ENCODE peak calls at places on chromosomes 4 and X, in five cellular contexts. X, K, A, Y and J are unnamed samples.

GRCh38 chr4:153564630-153565525 is 98.7 kb downstream of the TMEM131L start:
- DNase-seq in X (peak; percentile 48), K (no peak), A (peak; percentile 49), Y (no peak), J (peak; percentile 76)

GRCh38 chrX:128518508-128518907 is 466.3 kb upstream of the ACTRT1 start:
- DNase-seq in X (no peak), K (no peak), A (peak; percentile 0), Y (no peak), J (no peak)

GRCh38 chr4:151204925-151205524 is 71.9 kb upstream of the PRSS48 start:
- DNase-seq in X (no peak), K (no peak), A (peak; percentile 49), Y (no peak), J (no peak)

GRCh38 chr4:51853027-51853682 is 10.2 kb downstream of the DCUN1D4 start:
- DNase-seq in X (peak; percentile 18), K (no peak), A (no peak), Y (no peak), J (no peak)

GRCh38 chrX:104211187-104211586 is 43.5 kb downstream of the ESX1 start:
- DNase-seq in X (no peak), K (no peak), A (no peak), Y (no peak), J (no peak)

GRCh38 chrX:50718791-50719190 is 95.2 kb downstream of the SHROOM4 start:
- DNase-seq in X (no peak), K (no peak), A (no peak), Y (no peak), J (no peak)

GRCh38 chrX:45344597-45344996 is 143.9 kb upstream of the DIPK2B start:
- DNase-seq in X (peak; percentile 87), K (no peak), A (peak; percentile 50), Y (no peak), J (peak; percentile 61)

GRCh38 chrX:54561622-54562021 is 31.6 kb downstream of the GNL3L start:
- DNase-seq in X (no peak), K (peak; percentile 5), A (no peak), Y (no peak), J (no peak)

GRCh38 chr4:77193511-77194236 is 36.7 kb downstream of the CCNG2 start:
- DNase-seq in X (no peak), K (peak; percentile 70), A (no peak), Y (no peak), J (no peak)

GRCh38 chr4:81607947-81608346 is 136.2 kb upstream of the RASGEF1B start:
- DNase-seq in X (no peak), K (no peak), A (no peak), Y (no peak), J (no peak)

GRCh38 chr4:2080429-2081300 is 21.5 kb downstream of the NAT8L start:
- DNase-seq in X (no peak), K (no peak), A (no peak), Y (peak; percentile 22), J (no peak)

GRCh38 chr4:146029147-146029546 is 90.5 kb upstream of the ZNF827 start:
- DNase-seq in X (peak; percentile 16), K (no peak), A (no peak), Y (no peak), J (no peak)

GRCh38 chr4:165207016-165207430 is 338 bp upstream of the KLHL2 start:
- DNase-seq in X (peak; percentile 32), K (no peak), A (no peak), Y (no peak), J (no peak)

GRCh38 chrX:129785160-129785947 is 5.6 kb downstream of the SASH3 start:
- DNase-seq in X (no peak), K (no peak), A (no peak), Y (no peak), J (no peak)
- H3K4me3 ChIP-seq in X (no peak overlapping the region), K (no peak overlapping the region), A (no peak overlapping the region), Y (no peak overlapping the region), J (no peak overlapping the region)

GRCh38 chr4:139838811-139839210 is 173.2 kb downstream of the MGST2 start:
- DNase-seq in X (no peak), K (no peak), A (peak; percentile 10), Y (no peak), J (no peak)
- TF ChIP-seq CTCF in X (no peak), K (no peak), A (no peak), Y (no peak), J (no peak)

GRCh38 chr4:54100607-54101189 is 735 bp downstream of the GSX2 start:
- DNase-seq in X (no peak), K (no peak), A (no peak), Y (no peak), J (no peak)

GRCh38 chr4:54102747-54103146 is 2.8 kb downstream of the GSX2 start:
- DNase-seq in X (no peak), K (no peak), A (no peak), Y (no peak), J (no peak)

GRCh38 chr4:54099959-54100606 is at the start of gene GSX2:
- DNase-seq in X (no peak), K (no peak), A (no peak), Y (no peak), J (no peak)

GRCh38 chr4:54103190-54103574 is 3.2 kb downstream of the GSX2 start:
- DNase-seq in X (no peak), K (no peak), A (no peak), Y (no peak), J (peak; percentile 52)

DNA sequence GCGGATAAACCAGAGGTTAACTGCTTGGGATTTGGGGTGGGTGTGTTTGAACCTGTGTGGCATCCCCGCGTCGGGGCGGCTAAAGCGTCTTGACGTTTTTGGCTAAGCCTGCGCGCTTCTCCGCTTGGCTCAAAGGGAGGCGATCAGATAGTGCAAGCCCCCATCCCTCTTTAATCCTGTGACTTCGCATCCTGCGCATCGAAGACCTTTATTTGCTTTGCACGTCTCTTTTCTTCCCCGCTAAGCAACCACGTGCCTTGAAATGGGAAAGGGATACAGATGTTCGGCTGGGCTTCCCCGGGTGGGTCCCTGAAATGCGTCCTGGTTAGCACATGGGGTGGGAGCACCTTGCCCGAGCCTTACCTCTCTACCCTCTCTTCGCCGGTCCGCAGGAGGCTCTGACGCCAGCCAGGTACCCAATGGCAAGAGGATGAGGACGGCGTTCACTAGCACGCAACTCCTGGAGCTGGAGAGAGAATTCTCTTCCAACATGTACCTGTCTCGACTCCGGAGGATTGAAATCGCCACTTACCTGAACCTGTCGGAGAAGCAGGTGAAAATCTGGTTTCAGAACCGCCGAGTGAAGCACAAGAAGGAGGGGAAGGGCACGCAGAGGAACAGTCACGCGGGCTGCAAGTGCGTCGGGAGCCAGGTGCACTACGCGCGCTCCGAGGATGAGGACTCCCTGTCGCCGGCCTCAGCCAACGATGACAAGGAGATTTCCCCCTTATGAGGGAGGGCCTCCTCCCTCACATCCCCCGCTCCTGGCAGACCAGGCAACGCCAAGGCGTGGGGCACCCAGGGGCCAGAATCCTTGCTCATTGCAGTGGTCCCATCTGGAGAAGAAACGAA is 1.5 kb downstream of the GSX2 start:
- DNase-seq in X (no peak), K (no peak), A (no peak), Y (no peak), J (no peak)
- H3K4me3 ChIP-seq in X (no peak overlapping the region), K (no peak overlapping the region), A (peak overlapping the region; percentile 48), Y (peak overlapping the region; percentile 49), J (peak overlapping the region; percentile 77)

GRCh38 chrX:142089193-142089592 is 115.9 kb downstream of the MAGEC2 start:
- DNase-seq in X (peak; percentile 2), K (no peak), A (peak; percentile 44), Y (no peak), J (no peak)
- TF ChIP-seq CTCF in X (peak; percentile 24), K (no peak), A (peak; percentile 49), Y (peak; percentile 61), J (peak; percentile 34)

GRCh38 chr4:16864199-16864598 is 34.2 kb downstream of the LDB2 start:
- DNase-seq in X (peak; percentile 30), K (no peak), A (no peak), Y (no peak), J (no peak)
- H3K4me3 ChIP-seq in X (no peak overlapping the region), K (no peak overlapping the region), A (no peak overlapping the region), Y (no peak overlapping the region), J (no peak overlapping the region)

GRCh38 chr4:16765549-16765948 is 132.9 kb downstream of the LDB2 start:
- DNase-seq in X (peak; percentile 54), K (no peak), A (no peak), Y (no peak), J (no peak)

GRCh38 chr4:16767861-16768260 is 130.6 kb downstream of the LDB2 start:
- DNase-seq in X (no peak), K (no peak), A (no peak), Y (no peak), J (no peak)

GRCh38 chr4:16767251-16767650 is 131.2 kb downstream of the LDB2 start:
- DNase-seq in X (no peak), K (no peak), A (no peak), Y (no peak), J (peak; percentile 77)

GRCh38 chr4:16761031-16761430 is 137.4 kb downstream of the LDB2 start:
- DNase-seq in X (no peak), K (no peak), A (peak; percentile 16), Y (no peak), J (no peak)

GRCh38 chr4:16764622-16765021 is 133.8 kb downstream of the LDB2 start:
- DNase-seq in X (no peak), K (no peak), A (peak; percentile 33), Y (no peak), J (no peak)
- TF ChIP-seq CTCF in X (peak; percentile 30), K (no peak), A (peak; percentile 34), Y (peak; percentile 47), J (peak; percentile 56)

GRCh38 chrX:9466115-9466495 is 1.2 kb downstream of the TBL1X start:
- DNase-seq in X (no peak), K (no peak), A (no peak), Y (peak; percentile 36), J (no peak)
- H3K4me3 ChIP-seq in X (peak overlapping the region; percentile 58), K (peak overlapping the region; percentile 63), A (peak overlapping the region; percentile 62), Y (peak overlapping the region; percentile 43), J (peak overlapping the region; percentile 59)

DNA sequence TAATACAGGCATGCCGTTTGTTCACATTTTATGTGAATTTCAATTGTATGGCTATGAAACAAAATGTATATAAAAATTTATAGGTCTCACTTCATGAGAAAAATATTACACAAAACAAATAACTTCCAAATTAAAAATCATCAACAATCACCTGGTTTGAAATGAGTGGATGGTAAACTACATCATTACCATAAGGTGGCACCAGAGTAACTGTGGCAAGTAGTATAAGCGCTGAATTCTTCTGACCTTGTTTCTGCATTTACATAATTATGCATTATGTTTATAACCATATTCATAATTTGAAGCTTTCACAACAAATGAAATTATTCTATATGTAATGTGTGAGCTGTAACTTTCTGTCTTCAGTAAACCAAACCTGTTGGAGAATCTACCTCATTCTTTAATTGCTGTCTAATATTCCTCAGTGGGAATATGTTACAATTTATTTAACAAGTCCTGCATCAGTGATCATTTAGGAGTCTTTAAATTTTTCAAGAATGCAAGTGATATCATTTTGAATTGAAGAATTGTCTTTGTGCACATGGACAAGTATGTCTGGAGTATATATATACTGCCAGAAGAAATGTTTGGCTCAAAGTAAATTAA is 55.2 kb downstream of the MMRN1 start:
- DNase-seq in X (no peak), K (no peak), A (no peak), Y (no peak), J (no peak)
- TF ChIP-seq CTCF in X (no peak), K (no peak), A (peak; percentile 27), Y (no peak), J (peak; percentile 49)